ENCODE peak calls at places on chromosomes 7 and 10, in four cellular contexts. F is GM03348; Y is progenitor cell of endocrine pancreas; O is stimulated activated CD4-positive, alpha-beta T cell treated with anti-CD3 and anti-CD28 coated beads, TNF-alpha, amount 100 ng/mL, for 24 hours. Q is an unnamed sample.

GRCh38 chr10:92385836-92386235 is 94.9 kb downstream of the MARCHF5 start:
- DNase-seq in F (no peak), O (no peak), Y (no peak), Q (no peak)

GRCh38 chr7:1516586-1517251 is 12.5 kb upstream of the INTS1 start:
- DNase-seq in Y (no peak), O (no peak), F (no peak), Q (no peak)

GRCh38 chr10:101425535-101425934 is 71.6 kb downstream of the BTRC start:
- DNase-seq in O (no peak), Y (no peak), F (no peak), Q (no peak)

GRCh38 chr10:88174391-88174790 is 311.0 kb downstream of the PTEN start:
- DNase-seq in Y (no peak), O (no peak), F (no peak), Q (no peak)

GRCh38 chr7:111045469-111045868 is 45.5 kb upstream of the LRRN3 start:
- DNase-seq in Y (no peak), F (peak; percentile 47), O (no peak), Q (no peak)

GRCh38 chr10:122267849-122268737 is 3.0 kb upstream of the BTBD16 start:
- DNase-seq in Y (peak; percentile 41), F (peak; percentile 89), O (peak; percentile 6), Q (peak; percentile 62)

GRCh38 chr7:124482229-124482628 is 283.4 kb downstream of the GPR37 start:
- DNase-seq in O (no peak), F (no peak), Y (no peak), Q (no peak)

GRCh38 chr7:77887567-77887966 is 89.0 kb downstream of the PHTF2 start:
- DNase-seq in O (no peak), Y (no peak), F (peak; percentile 73), Q (peak; percentile 39)

GRCh38 chr7:7972128-7972527 is 3.5 kb downstream of the GLCCI1 start:
- DNase-seq in Y (no peak), O (no peak), F (no peak), Q (peak; percentile 59)

GRCh38 chr7:45082831-45083331 is 5.9 kb downstream of the NACAD start:
- DNase-seq in Y (no peak), F (no peak), O (no peak), Q (no peak)

GRCh38 chr7:100489824-100490223 is 6.1 kb downstream of the NYAP1 start:
- DNase-seq in O (no peak), F (peak; percentile 81), Y (no peak), Q (peak; percentile 46)

GRCh38 chr10:111082102-111082975 is 5.5 kb downstream of the ADRA2A start:
- DNase-seq in Y (no peak), O (no peak), F (no peak), Q (no peak)

GRCh38 chr7:99944508-99945070 is 15.2 kb upstream of the GJC3 start:
- DNase-seq in O (no peak), Y (no peak), F (no peak), Q (no peak)

GRCh38 chr10:50882540-50882983 is 2.9 kb downstream of the A1CF start:
- DNase-seq in Y (no peak), F (no peak), O (no peak), Q (no peak)

GRCh38 chr7:96699219-96699871 is 10.3 kb downstream of the SEM1 start:
- DNase-seq in Y (no peak), F (no peak), O (no peak), Q (no peak)

GRCh38 chr7:30976381-30976780 is 12.6 kb downstream of the GHRHR start:
- DNase-seq in Y (no peak), F (no peak), O (no peak), Q (no peak)

GRCh38 chr7:778271-778967 is 51.3 kb upstream of the PRKAR1B start:
- DNase-seq in O (no peak), F (no peak), Y (no peak), Q (no peak)

GRCh38 chr7:38568497-38568896 is 62.7 kb downstream of the AMPH start:
- DNase-seq in O (no peak), F (no peak), Y (no peak), Q (no peak)

GRCh38 chr7:137965942-137966624 is 35.8 kb downstream of the CREB3L2 start:
- DNase-seq in O (no peak), F (no peak), Y (no peak), Q (no peak)

GRCh38 chr7:46286957-46287356 is 365.9 kb upstream of the IGFBP3 start:
- DNase-seq in O (no peak), Y (no peak), F (no peak), Q (no peak)

GRCh38 chr10:78433063-78433717 is 399.5 kb downstream of the RPS24 start:
- DNase-seq in F (no peak), O (no peak), Y (no peak), Q (no peak)

GRCh38 chr7:88224596-88225275 is 4.9 kb upstream of the SRI start:
- DNase-seq in Y (no peak), O (no peak), F (peak; percentile 16), Q (peak; percentile 73)

GRCh38 chr10:67803588-67804394 is 34.2 kb downstream of the DNAJC12 start:
- DNase-seq in Y (no peak), O (no peak), F (no peak), Q (no peak)

GRCh38 chr7:119640861-119641260 is 632.1 kb upstream of the KCND2 start:
- DNase-seq in F (no peak), O (no peak), Y (no peak), Q (no peak)

GRCh38 chr10:128735996-128736395 is 609.8 kb upstream of the MKI67 start:
- DNase-seq in Y (no peak), F (no peak), O (no peak), Q (no peak)

GRCh38 chr7:28672397-28672797 is 260.1 kb downstream of the CREB5 start:
- DNase-seq in F (no peak), O (no peak), Y (no peak), Q (no peak)

GRCh38 chr10:7763929-7764328 is 23.9 kb downstream of the KIN start:
- DNase-seq in O (no peak), Y (no peak), F (no peak), Q (no peak)